ENCODE peak calls at places on chromosomes 11 and 22, in six cellular contexts. One of them, this sample, is unnamed.

GRCh38 chr11:17541330-17541885 is 2.8 kb downstream of the USH1C start:
- DNase-seq in epithelial cell of esophagus: peak
- DNase-seq in NB4: no peak
- DNase-seq in esophagus muscularis mucosa: no peak
- DNase-seq in heart left ventricle: no peak
- DNase-seq in NCI-H774: no peak
- DNase-seq in this sample: no peak

GRCh38 chr22:42296381-42296853 is 26.0 kb upstream of the TCF20 start:
- DNase-seq in heart left ventricle: peak
- DNase-seq in epithelial cell of esophagus: no peak
- DNase-seq in NB4: no peak
- DNase-seq in NCI-H774: no peak
- DNase-seq in esophagus muscularis mucosa: no peak
- DNase-seq in this sample: peak

GRCh38 chr11:66857234-66857926 is 516 bp downstream of the LRFN4 start:
- DNase-seq in heart left ventricle: no peak
- DNase-seq in NB4: peak
- DNase-seq in NCI-H774: no peak
- DNase-seq in epithelial cell of esophagus: peak
- DNase-seq in esophagus muscularis mucosa: no peak
- DNase-seq in this sample: no peak

GRCh38 chr11:95134491-95134890 is 44.8 kb downstream of the ENDOD1 start:
- DNase-seq in NB4: no peak
- DNase-seq in epithelial cell of esophagus: peak
- DNase-seq in heart left ventricle: peak
- DNase-seq in esophagus muscularis mucosa: no peak
- DNase-seq in NCI-H774: no peak
- DNase-seq in this sample: peak

GRCh38 chr11:125305346-125305745 is 140.8 kb downstream of the PKNOX2 start:
- DNase-seq in NB4: no peak
- DNase-seq in heart left ventricle: no peak
- DNase-seq in NCI-H774: no peak
- DNase-seq in epithelial cell of esophagus: no peak
- DNase-seq in esophagus muscularis mucosa: no peak
- DNase-seq in this sample: no peak

GRCh38 chr22:47160781-47161520 is 398.5 kb downstream of the TBC1D22A start:
- DNase-seq in NCI-H774: no peak
- DNase-seq in esophagus muscularis mucosa: no peak
- DNase-seq in heart left ventricle: no peak
- DNase-seq in epithelial cell of esophagus: no peak
- DNase-seq in NB4: no peak
- DNase-seq in this sample: no peak

GRCh38 chr22:46287873-46288751 is 8.6 kb upstream of the GTSE1 start:
- DNase-seq in epithelial cell of esophagus: no peak
- DNase-seq in heart left ventricle: peak
- DNase-seq in NB4: peak
- DNase-seq in NCI-H774: no peak
- DNase-seq in esophagus muscularis mucosa: no peak
- DNase-seq in this sample: no peak

GRCh38 chr11:43880640-43881159 is at the start of gene ALKBH3:
- DNase-seq in NB4: peak
- DNase-seq in heart left ventricle: peak
- DNase-seq in NCI-H774: peak
- DNase-seq in epithelial cell of esophagus: peak
- DNase-seq in esophagus muscularis mucosa: peak
- DNase-seq in this sample: peak

GRCh38 chr11:2516276-2517015 is 71.6 kb downstream of the KCNQ1 start:
- DNase-seq in NCI-H774: no peak
- DNase-seq in heart left ventricle: no peak
- DNase-seq in epithelial cell of esophagus: no peak
- DNase-seq in NB4: peak
- DNase-seq in esophagus muscularis mucosa: no peak
- DNase-seq in this sample: no peak

GRCh38 chr11:19592842-19593241 is 119.8 kb upstream of the NAV2 start:
- DNase-seq in NB4: no peak
- DNase-seq in epithelial cell of esophagus: no peak
- DNase-seq in NCI-H774: no peak
- DNase-seq in heart left ventricle: no peak
- DNase-seq in esophagus muscularis mucosa: no peak
- DNase-seq in this sample: no peak

GRCh38 chr11:19116971-19117759 is at the start of gene ZDHHC13:
- DNase-seq in epithelial cell of esophagus: peak
- DNase-seq in heart left ventricle: peak
- DNase-seq in NCI-H774: peak
- DNase-seq in NB4: peak
- DNase-seq in esophagus muscularis mucosa: peak
- DNase-seq in this sample: peak

GRCh38 chr11:57109331-57109730 is 72.4 kb upstream of the LRRC55 start:
- DNase-seq in esophagus muscularis mucosa: no peak
- DNase-seq in heart left ventricle: no peak
- DNase-seq in NCI-H774: no peak
- DNase-seq in NB4: no peak
- DNase-seq in epithelial cell of esophagus: no peak
- DNase-seq in this sample: no peak

GRCh38 chr11:85663080-85663729 is 1.7 kb downstream of the CREBZF start:
- DNase-seq in epithelial cell of esophagus: no peak
- DNase-seq in NCI-H774: no peak
- DNase-seq in esophagus muscularis mucosa: no peak
- DNase-seq in heart left ventricle: no peak
- DNase-seq in NB4: peak
- DNase-seq in this sample: no peak

GRCh38 chr11:19918302-19919049 is 205.8 kb downstream of the NAV2 start:
- DNase-seq in heart left ventricle: no peak
- DNase-seq in NB4: no peak
- DNase-seq in esophagus muscularis mucosa: no peak
- DNase-seq in NCI-H774: no peak
- DNase-seq in epithelial cell of esophagus: no peak
- DNase-seq in this sample: no peak

GRCh38 chr11:57321996-57322880 is 2.5 kb downstream of the TNKS1BP1 start:
- DNase-seq in NCI-H774: no peak
- DNase-seq in esophagus muscularis mucosa: peak
- DNase-seq in heart left ventricle: peak
- DNase-seq in NB4: peak
- DNase-seq in epithelial cell of esophagus: peak
- DNase-seq in this sample: peak

GRCh38 chr11:78595431-78596130 is 20.9 kb upstream of the NARS2 start:
- DNase-seq in heart left ventricle: no peak
- DNase-seq in esophagus muscularis mucosa: peak
- DNase-seq in epithelial cell of esophagus: no peak
- DNase-seq in NB4: no peak
- DNase-seq in NCI-H774: no peak
- DNase-seq in this sample: no peak

GRCh38 chr11:57313788-57314135 is 11.0 kb downstream of the TNKS1BP1 start:
- DNase-seq in heart left ventricle: no peak
- DNase-seq in esophagus muscularis mucosa: no peak
- DNase-seq in NCI-H774: no peak
- DNase-seq in epithelial cell of esophagus: no peak
- DNase-seq in NB4: no peak
- DNase-seq in this sample: no peak

GRCh38 chr11:121366038-121366437 is 73.5 kb downstream of the SC5D start:
- DNase-seq in heart left ventricle: no peak
- DNase-seq in esophagus muscularis mucosa: no peak
- DNase-seq in NCI-H774: no peak
- DNase-seq in epithelial cell of esophagus: no peak
- DNase-seq in NB4: no peak
- DNase-seq in this sample: no peak